ENCODE peak calls at places on chromosomes 4 and X, in six cellular contexts. One of them, this sample, is unnamed.

GRCh38 chrX:143486105-143486504 is 31.2 kb downstream of the SPANXN3 start:
- DNase-seq in mucosa of descending colon: no peak
- DNase-seq in tibial nerve: no peak
- DNase-seq in nephron progenitor cell: no peak
- DNase-seq in progenitor cell of endocrine pancreas: no peak
- DNase-seq in kidney epithelial cell: no peak
- DNase-seq in this sample: no peak

GRCh38 chr4:3399277-3400194 is 42.2 kb upstream of the HGFAC start:
- DNase-seq in mucosa of descending colon: no peak
- DNase-seq in tibial nerve: no peak
- DNase-seq in nephron progenitor cell: no peak
- DNase-seq in progenitor cell of endocrine pancreas: no peak
- DNase-seq in kidney epithelial cell: no peak
- DNase-seq in this sample: peak

GRCh38 chr4:128285085-128286023 is 2.3 kb downstream of the PGRMC2 start:
- DNase-seq in mucosa of descending colon: peak
- DNase-seq in tibial nerve: no peak
- DNase-seq in nephron progenitor cell: no peak
- DNase-seq in progenitor cell of endocrine pancreas: no peak
- DNase-seq in kidney epithelial cell: no peak
- DNase-seq in this sample: peak

GRCh38 chr4:105878668-105879067 is 16.6 kb upstream of the NPNT start:
- DNase-seq in mucosa of descending colon: no peak
- DNase-seq in tibial nerve: no peak
- DNase-seq in nephron progenitor cell: no peak
- DNase-seq in progenitor cell of endocrine pancreas: no peak
- DNase-seq in kidney epithelial cell: no peak
- DNase-seq in this sample: no peak

GRCh38 chrX:48794340-48794920 is 7.4 kb upstream of the HDAC6 start:
- DNase-seq in mucosa of descending colon: no peak
- DNase-seq in tibial nerve: no peak
- DNase-seq in nephron progenitor cell: no peak
- DNase-seq in progenitor cell of endocrine pancreas: no peak
- DNase-seq in kidney epithelial cell: no peak
- DNase-seq in this sample: no peak

GRCh38 chrX:41275661-41276609 is 58.0 kb upstream of the DDX3X start:
- DNase-seq in mucosa of descending colon: peak
- DNase-seq in tibial nerve: peak
- DNase-seq in nephron progenitor cell: peak
- DNase-seq in progenitor cell of endocrine pancreas: peak
- DNase-seq in kidney epithelial cell: no peak
- DNase-seq in this sample: peak

GRCh38 chr4:95732061-95732460 is 107.8 kb upstream of the PDHA2 start:
- DNase-seq in mucosa of descending colon: no peak
- DNase-seq in tibial nerve: no peak
- DNase-seq in nephron progenitor cell: no peak
- DNase-seq in progenitor cell of endocrine pancreas: no peak
- DNase-seq in kidney epithelial cell: peak
- DNase-seq in this sample: peak

GRCh38 chrX:71618787-71619186 is 476 bp upstream of the CXCR3 start:
- DNase-seq in mucosa of descending colon: no peak
- DNase-seq in tibial nerve: no peak
- DNase-seq in nephron progenitor cell: no peak
- DNase-seq in progenitor cell of endocrine pancreas: no peak
- DNase-seq in kidney epithelial cell: no peak
- DNase-seq in this sample: no peak

GRCh38 chrX:3939967-3940610 is 226.6 kb upstream of the PRKX start:
- DNase-seq in mucosa of descending colon: no peak
- DNase-seq in tibial nerve: no peak
- DNase-seq in nephron progenitor cell: no peak
- DNase-seq in progenitor cell of endocrine pancreas: no peak
- DNase-seq in kidney epithelial cell: no peak
- DNase-seq in this sample: peak

GRCh38 chr4:10619220-10619619 is 65.3 kb downstream of the CLNK start:
- DNase-seq in mucosa of descending colon: no peak
- DNase-seq in tibial nerve: no peak
- DNase-seq in nephron progenitor cell: no peak
- DNase-seq in progenitor cell of endocrine pancreas: no peak
- DNase-seq in kidney epithelial cell: no peak
- DNase-seq in this sample: no peak

GRCh38 chrX:112066813-112067212 is 15.8 kb downstream of the TRPC5 start:
- DNase-seq in mucosa of descending colon: no peak
- DNase-seq in tibial nerve: no peak
- DNase-seq in nephron progenitor cell: no peak
- DNase-seq in progenitor cell of endocrine pancreas: no peak
- DNase-seq in kidney epithelial cell: no peak
- DNase-seq in this sample: no peak

GRCh38 chr4:48472794-48473193 is 10.3 kb upstream of the SLC10A4 start:
- DNase-seq in mucosa of descending colon: no peak
- DNase-seq in tibial nerve: no peak
- DNase-seq in nephron progenitor cell: no peak
- DNase-seq in progenitor cell of endocrine pancreas: no peak
- DNase-seq in kidney epithelial cell: no peak
- DNase-seq in this sample: no peak

GRCh38 chrX:40140706-40141499 is 43.1 kb upstream of the BCOR start:
- DNase-seq in mucosa of descending colon: peak
- DNase-seq in tibial nerve: no peak
- DNase-seq in nephron progenitor cell: peak
- DNase-seq in progenitor cell of endocrine pancreas: no peak
- DNase-seq in kidney epithelial cell: peak
- DNase-seq in this sample: peak

GRCh38 chr4:114659386-114660008 is 60.9 kb downstream of the UGT8 start:
- DNase-seq in mucosa of descending colon: peak
- DNase-seq in tibial nerve: peak
- DNase-seq in nephron progenitor cell: peak
- DNase-seq in progenitor cell of endocrine pancreas: peak
- DNase-seq in kidney epithelial cell: peak
- DNase-seq in this sample: peak

GRCh38 chr4:169615467-169616106 is 3.2 kb upstream of the NEK1 start:
- DNase-seq in mucosa of descending colon: no peak
- DNase-seq in tibial nerve: no peak
- DNase-seq in nephron progenitor cell: no peak
- DNase-seq in progenitor cell of endocrine pancreas: no peak
- DNase-seq in kidney epithelial cell: no peak
- DNase-seq in this sample: peak

GRCh38 chrX:30851459-30851858 is 37.6 kb downstream of the TAB3 start:
- DNase-seq in mucosa of descending colon: no peak
- DNase-seq in tibial nerve: no peak
- DNase-seq in nephron progenitor cell: no peak
- DNase-seq in progenitor cell of endocrine pancreas: no peak
- DNase-seq in kidney epithelial cell: no peak
- DNase-seq in this sample: no peak

GRCh38 chr4:151418385-151418784 is 9.4 kb downstream of the FHIP1A start:
- DNase-seq in mucosa of descending colon: no peak
- DNase-seq in tibial nerve: no peak
- DNase-seq in nephron progenitor cell: no peak
- DNase-seq in progenitor cell of endocrine pancreas: no peak
- DNase-seq in kidney epithelial cell: peak
- DNase-seq in this sample: peak

GRCh38 chr4:109046549-109047171 is 255.8 kb downstream of the COL25A1 start:
- DNase-seq in mucosa of descending colon: no peak
- DNase-seq in tibial nerve: no peak
- DNase-seq in nephron progenitor cell: no peak
- DNase-seq in progenitor cell of endocrine pancreas: no peak
- DNase-seq in kidney epithelial cell: no peak
- DNase-seq in this sample: peak

GRCh38 chr4:143336828-143337599 is at the start of gene GAB1:
- DNase-seq in mucosa of descending colon: peak
- DNase-seq in tibial nerve: peak
- DNase-seq in nephron progenitor cell: peak
- DNase-seq in progenitor cell of endocrine pancreas: peak
- DNase-seq in kidney epithelial cell: no peak
- DNase-seq in this sample: peak
- TF ChIP-seq CTCF in mucosa of descending colon: no peak
- TF ChIP-seq CTCF in tibial nerve: no peak
- TF ChIP-seq CTCF in nephron progenitor cell: no peak
- TF ChIP-seq CTCF in progenitor cell of endocrine pancreas: peak
- TF ChIP-seq CTCF in kidney epithelial cell: no peak
- TF ChIP-seq CTCF in this sample: no peak

GRCh38 chr4:23844961-23845360 is 44.9 kb downstream of the PPARGC1A start:
- DNase-seq in mucosa of descending colon: no peak
- DNase-seq in tibial nerve: no peak
- DNase-seq in nephron progenitor cell: no peak
- DNase-seq in progenitor cell of endocrine pancreas: no peak
- DNase-seq in kidney epithelial cell: no peak
- DNase-seq in this sample: no peak

GRCh38 chr4:23851455-23851854 is 38.4 kb downstream of the PPARGC1A start:
- DNase-seq in mucosa of descending colon: no peak
- DNase-seq in tibial nerve: no peak
- DNase-seq in nephron progenitor cell: no peak
- DNase-seq in progenitor cell of endocrine pancreas: no peak
- DNase-seq in kidney epithelial cell: no peak
- DNase-seq in this sample: no peak

GRCh38 chr4:23847158-23847557 is 42.7 kb downstream of the PPARGC1A start:
- DNase-seq in mucosa of descending colon: no peak
- DNase-seq in tibial nerve: no peak
- DNase-seq in nephron progenitor cell: no peak
- DNase-seq in progenitor cell of endocrine pancreas: no peak
- DNase-seq in kidney epithelial cell: no peak
- DNase-seq in this sample: no peak
- TF ChIP-seq CTCF in mucosa of descending colon: no peak
- TF ChIP-seq CTCF in tibial nerve: no peak
- TF ChIP-seq CTCF in nephron progenitor cell: no peak
- TF ChIP-seq CTCF in progenitor cell of endocrine pancreas: no peak
- TF ChIP-seq CTCF in kidney epithelial cell: no peak
- TF ChIP-seq CTCF in this sample: no peak

GRCh38 chrX:15973299-15973698 is 118.7 kb upstream of the AP1S2 start:
- DNase-seq in mucosa of descending colon: no peak
- DNase-seq in tibial nerve: no peak
- DNase-seq in nephron progenitor cell: no peak
- DNase-seq in progenitor cell of endocrine pancreas: no peak
- DNase-seq in kidney epithelial cell: no peak
- DNase-seq in this sample: peak
- TF ChIP-seq CTCF in mucosa of descending colon: no peak
- TF ChIP-seq CTCF in tibial nerve: peak
- TF ChIP-seq CTCF in nephron progenitor cell: peak
- TF ChIP-seq CTCF in progenitor cell of endocrine pancreas: peak
- TF ChIP-seq CTCF in kidney epithelial cell: peak
- TF ChIP-seq CTCF in this sample: peak

GRCh38 chr4:21728231-21728758 is 220.3 kb downstream of the KCNIP4 start:
- DNase-seq in mucosa of descending colon: no peak
- DNase-seq in tibial nerve: no peak
- DNase-seq in nephron progenitor cell: no peak
- DNase-seq in progenitor cell of endocrine pancreas: no peak
- DNase-seq in kidney epithelial cell: no peak
- DNase-seq in this sample: no peak

GRCh38 chr4:21733894-21734630 is 214.5 kb downstream of the KCNIP4 start:
- DNase-seq in mucosa of descending colon: no peak
- DNase-seq in tibial nerve: no peak
- DNase-seq in nephron progenitor cell: no peak
- DNase-seq in progenitor cell of endocrine pancreas: no peak
- DNase-seq in kidney epithelial cell: no peak
- DNase-seq in this sample: no peak
- TF ChIP-seq CTCF in mucosa of descending colon: no peak
- TF ChIP-seq CTCF in tibial nerve: no peak
- TF ChIP-seq CTCF in nephron progenitor cell: no peak
- TF ChIP-seq CTCF in progenitor cell of endocrine pancreas: no peak
- TF ChIP-seq CTCF in kidney epithelial cell: no peak
- TF ChIP-seq CTCF in this sample: no peak

GRCh38 chrX:5876984-5877655 is 351.5 kb downstream of the NLGN4X start:
- DNase-seq in mucosa of descending colon: no peak
- DNase-seq in tibial nerve: no peak
- DNase-seq in nephron progenitor cell: peak
- DNase-seq in progenitor cell of endocrine pancreas: peak
- DNase-seq in kidney epithelial cell: no peak
- DNase-seq in this sample: no peak
- TF ChIP-seq CTCF in mucosa of descending colon: no peak
- TF ChIP-seq CTCF in tibial nerve: no peak
- TF ChIP-seq CTCF in nephron progenitor cell: peak
- TF ChIP-seq CTCF in progenitor cell of endocrine pancreas: peak
- TF ChIP-seq CTCF in kidney epithelial cell: peak
- TF ChIP-seq CTCF in this sample: no peak

GRCh38 chr4:88866862-88867550 is 169.4 kb upstream of the NAP1L5 start:
- DNase-seq in mucosa of descending colon: no peak
- DNase-seq in tibial nerve: no peak
- DNase-seq in nephron progenitor cell: no peak
- DNase-seq in progenitor cell of endocrine pancreas: no peak
- DNase-seq in kidney epithelial cell: no peak
- DNase-seq in this sample: no peak

GRCh38 chr4:88868510-88868909 is 170.9 kb upstream of the NAP1L5 start:
- DNase-seq in mucosa of descending colon: no peak
- DNase-seq in tibial nerve: no peak
- DNase-seq in nephron progenitor cell: no peak
- DNase-seq in progenitor cell of endocrine pancreas: no peak
- DNase-seq in kidney epithelial cell: no peak
- DNase-seq in this sample: no peak

GRCh38 chr4:88865466-88865865 is 167.8 kb upstream of the NAP1L5 start:
- DNase-seq in mucosa of descending colon: no peak
- DNase-seq in tibial nerve: no peak
- DNase-seq in nephron progenitor cell: no peak
- DNase-seq in progenitor cell of endocrine pancreas: no peak
- DNase-seq in kidney epithelial cell: no peak
- DNase-seq in this sample: peak

GRCh38 chr4:88865051-88865450 is 167.4 kb upstream of the NAP1L5 start:
- DNase-seq in mucosa of descending colon: no peak
- DNase-seq in tibial nerve: no peak
- DNase-seq in nephron progenitor cell: no peak
- DNase-seq in progenitor cell of endocrine pancreas: no peak
- DNase-seq in kidney epithelial cell: no peak
- DNase-seq in this sample: no peak

GRCh38 chr4:88870428-88870827 is 172.8 kb upstream of the NAP1L5 start:
- DNase-seq in mucosa of descending colon: no peak
- DNase-seq in tibial nerve: no peak
- DNase-seq in nephron progenitor cell: no peak
- DNase-seq in progenitor cell of endocrine pancreas: no peak
- DNase-seq in kidney epithelial cell: no peak
- DNase-seq in this sample: no peak
- TF ChIP-seq CTCF in mucosa of descending colon: no peak
- TF ChIP-seq CTCF in tibial nerve: no peak
- TF ChIP-seq CTCF in nephron progenitor cell: no peak
- TF ChIP-seq CTCF in progenitor cell of endocrine pancreas: no peak
- TF ChIP-seq CTCF in kidney epithelial cell: no peak
- TF ChIP-seq CTCF in this sample: no peak

DNA sequence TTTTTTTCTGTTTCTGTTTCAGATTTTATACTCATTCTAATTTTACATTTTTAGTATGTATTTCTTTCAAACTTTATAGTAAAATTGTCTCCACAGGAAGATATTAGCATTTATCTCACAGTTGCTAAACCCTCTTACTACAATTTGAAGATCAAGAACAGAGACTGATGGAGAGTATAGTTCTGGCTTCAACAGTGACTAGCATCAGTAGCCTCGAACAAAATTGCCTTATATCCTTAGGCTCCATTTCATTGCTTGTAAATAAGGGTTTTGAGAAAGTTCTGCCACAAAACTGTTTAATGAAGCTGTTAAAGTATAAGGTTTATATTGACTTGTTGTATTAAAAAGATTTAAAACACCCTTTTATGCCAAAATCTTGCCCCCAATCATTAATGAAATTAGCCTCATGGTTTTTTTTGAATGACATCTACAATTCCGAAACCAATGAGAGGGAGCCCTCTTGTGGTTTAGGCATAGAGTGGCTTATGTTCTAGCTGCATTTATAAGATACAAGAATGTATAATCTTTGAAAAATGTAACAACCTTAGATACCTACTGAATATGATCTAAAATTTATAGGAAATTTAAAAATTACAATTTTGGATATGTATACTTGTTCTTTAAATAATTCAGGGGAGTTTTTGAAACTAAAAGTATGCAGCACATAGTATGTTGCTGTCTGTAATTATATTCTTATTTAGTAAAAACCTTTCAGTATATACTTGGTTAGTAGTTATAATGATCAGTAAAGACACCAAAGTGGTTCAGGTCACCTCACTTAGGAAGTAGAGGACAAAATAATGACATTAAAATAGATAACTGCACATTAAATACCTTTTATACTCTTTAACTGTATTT is 109.8 kb upstream of the HPGD start:
- DNase-seq in mucosa of descending colon: no peak
- DNase-seq in tibial nerve: no peak
- DNase-seq in nephron progenitor cell: peak
- DNase-seq in progenitor cell of endocrine pancreas: no peak
- DNase-seq in kidney epithelial cell: no peak
- DNase-seq in this sample: peak
- TF ChIP-seq CTCF in mucosa of descending colon: peak
- TF ChIP-seq CTCF in tibial nerve: peak
- TF ChIP-seq CTCF in nephron progenitor cell: peak
- TF ChIP-seq CTCF in progenitor cell of endocrine pancreas: peak
- TF ChIP-seq CTCF in kidney epithelial cell: peak
- TF ChIP-seq CTCF in this sample: peak